ENCODE peak calls at places on chromosome 7, in ten cellular contexts. J is heart left ventricle, Q is H54, B is spleen, Y is tibial nerve, E is Peyer's patch, X is IMR-90, R is suprapubic skin, S is transverse colon, V is adrenal gland. L is an unnamed sample.

GRCh38 chr7:75962607-75963382 is 31.6 kb downstream of the TMEM120A start:
- DNase-seq in J (no peak), Q (no peak), B (peak), Y (no peak), E (no peak), X (peak), R (no peak), S (no peak), V (peak), L (no peak)

GRCh38 chr7:11648980-11649379 is 183.0 kb downstream of the THSD7A start:
- DNase-seq in J (no peak), Q (no peak), B (no peak), Y (no peak), E (no peak), X (no peak), R (no peak), S (no peak), V (no peak), L (no peak)

GRCh38 chr7:51817694-51818093 is 501.1 kb upstream of the COBL start:
- DNase-seq in J (no peak), Q (no peak), B (no peak), Y (no peak), E (no peak), X (no peak), R (no peak), S (no peak), V (no peak), L (no peak)

GRCh38 chr7:13839063-13839462 is 150.4 kb downstream of the ETV1 start:
- DNase-seq in J (no peak), Q (no peak), B (no peak), Y (no peak), E (no peak), X (no peak), R (no peak), S (no peak), V (no peak), L (no peak)

GRCh38 chr7:99143853-99144672 is at the start of gene SMURF1:
- DNase-seq in J (peak), Q (peak), B (peak), Y (peak), E (peak), X (peak), R (peak), S (peak), V (peak), L (peak)

GRCh38 chr7:133794490-133794889 is 332.6 kb upstream of the LRGUK start:
- DNase-seq in J (no peak), Q (no peak), B (no peak), Y (no peak), E (no peak), X (peak), R (no peak), S (no peak), V (peak), L (no peak)

GRCh38 chr7:32069251-32069650 is 956 bp downstream of the PDE1C start:
- DNase-seq in J (no peak), Q (no peak), B (no peak), Y (no peak), E (no peak), X (no peak), R (no peak), S (no peak), V (no peak), L (no peak)

GRCh38 chr7:138814806-138815332 is 16.9 kb upstream of the ATP6V0A4 start:
- DNase-seq in J (no peak), Q (no peak), B (no peak), Y (no peak), E (no peak), X (no peak), R (no peak), S (no peak), V (no peak), L (no peak)

GRCh38 chr7:141840708-141841107 is 577 bp downstream of the PRSS37 start:
- DNase-seq in J (no peak), Q (no peak), B (no peak), Y (no peak), E (no peak), X (no peak), R (no peak), S (no peak), V (no peak), L (no peak)

GRCh38 chr7:79142706-79143105 is 310.8 kb downstream of the MAGI2 start:
- DNase-seq in J (no peak), Q (no peak), B (no peak), Y (no peak), E (no peak), X (no peak), R (no peak), S (no peak), V (no peak), L (no peak)

GRCh38 chr7:69896100-69896499 is 297.8 kb downstream of the AUTS2 start:
- DNase-seq in J (no peak), Q (no peak), B (no peak), Y (no peak), E (no peak), X (no peak), R (no peak), S (no peak), V (no peak), L (no peak)

GRCh38 chr7:1548438-1548831 is 7.6 kb downstream of the TMEM184A start:
- DNase-seq in J (peak), Q (no peak), B (no peak), Y (no peak), E (no peak), X (no peak), R (no peak), S (no peak), V (no peak), L (no peak)

GRCh38 chr7:1547777-1548437 is 8.1 kb downstream of the TMEM184A start:
- DNase-seq in J (no peak), Q (no peak), B (no peak), Y (no peak), E (no peak), X (no peak), R (no peak), S (no peak), V (no peak), L (no peak)

GRCh38 chr7:1549357-1550004 is 6.5 kb downstream of the TMEM184A start:
- DNase-seq in J (peak), Q (no peak), B (no peak), Y (no peak), E (no peak), X (no peak), R (no peak), S (no peak), V (no peak), L (no peak)

GRCh38 chr7:1550005-1550845 is 5.8 kb downstream of the TMEM184A start:
- DNase-seq in J (peak), Q (no peak), B (no peak), Y (no peak), E (no peak), X (no peak), R (no peak), S (no peak), V (no peak), L (no peak)

GRCh38 chr7:1548944-1549343 is 7.1 kb downstream of the TMEM184A start:
- DNase-seq in J (no peak), Q (no peak), B (no peak), Y (no peak), E (no peak), X (no peak), R (no peak), S (no peak), V (no peak), L (no peak)
- TF ChIP-seq POLR2A in J (no peak), Q (no peak), B (no peak), Y (no peak), E (no peak), X (peak), R (no peak), S (no peak), V (no peak), L (no peak)

GRCh38 chr7:88267421-88267820 is 39.3 kb downstream of the STEAP4 start:
- DNase-seq in J (no peak), Q (no peak), B (no peak), Y (no peak), E (no peak), X (no peak), R (no peak), S (no peak), V (no peak), L (no peak)

GRCh38 chr7:88269606-88270005 is 37.1 kb downstream of the STEAP4 start:
- DNase-seq in J (no peak), Q (no peak), B (no peak), Y (no peak), E (no peak), X (no peak), R (no peak), S (no peak), V (no peak), L (no peak)

GRCh38 chr7:88268858-88269257 is 37.8 kb downstream of the STEAP4 start:
- DNase-seq in J (no peak), Q (no peak), B (no peak), Y (no peak), E (no peak), X (no peak), R (no peak), S (no peak), V (no peak), L (no peak)
- TF ChIP-seq POLR2A in J (no peak), Q (no peak), B (no peak), Y (no peak), E (no peak), X (no peak), R (no peak), S (no peak), V (no peak), L (no peak)

GRCh38 chr7:155640629-155641028 is 3.8 kb upstream of the RBM33 start:
- DNase-seq in J (no peak), Q (no peak), B (no peak), Y (no peak), E (no peak), X (no peak), R (no peak), S (no peak), V (no peak), L (no peak)
- TF ChIP-seq POLR2A in J (no peak), Q (no peak), B (no peak), Y (no peak), E (no peak), X (no peak), R (no peak), S (no peak), V (no peak), L (no peak)

GRCh38 chr7:26375604-26376207 is 84.0 kb downstream of the SNX10 start:
- DNase-seq in J (no peak), Q (no peak), B (no peak), Y (no peak), E (no peak), X (no peak), R (no peak), S (no peak), V (no peak), L (no peak)

GRCh38 chr7:26374665-26375373 is 83.2 kb downstream of the SNX10 start:
- DNase-seq in J (no peak), Q (no peak), B (no peak), Y (no peak), E (no peak), X (no peak), R (no peak), S (no peak), V (no peak), L (no peak)

GRCh38 chr7:26372738-26373137 is 81.1 kb downstream of the SNX10 start:
- DNase-seq in J (no peak), Q (no peak), B (no peak), Y (no peak), E (no peak), X (no peak), R (no peak), S (no peak), V (no peak), L (no peak)

GRCh38 chr7:26379711-26380110 is 88.0 kb downstream of the SNX10 start:
- DNase-seq in J (no peak), Q (no peak), B (no peak), Y (no peak), E (no peak), X (no peak), R (no peak), S (peak), V (no peak), L (no peak)

GRCh38 chr7:26376208-26376917 is 84.7 kb downstream of the SNX10 start:
- DNase-seq in J (peak), Q (no peak), B (peak), Y (no peak), E (peak), X (no peak), R (no peak), S (peak), V (peak), L (peak)
- TF ChIP-seq POLR2A in J (no peak), Q (no peak), B (no peak), Y (no peak), E (no peak), X (no peak), R (no peak), S (no peak), V (peak), L (no peak)

GRCh38 chr7:87038993-87039716 is 20.3 kb downstream of the ELAPOR2 start:
- DNase-seq in J (no peak), Q (no peak), B (no peak), Y (no peak), E (no peak), X (no peak), R (no peak), S (no peak), V (no peak), L (no peak)
- TF ChIP-seq POLR2A in J (no peak), Q (no peak), B (no peak), Y (no peak), E (no peak), X (no peak), R (no peak), S (no peak), V (no peak), L (no peak)

GRCh38 chr7:102431617-102432298 is 1.6 kb upstream of the ORAI2 start:
- DNase-seq in J (no peak), Q (no peak), B (peak), Y (no peak), E (peak), X (no peak), R (no peak), S (peak), V (no peak), L (no peak)

GRCh38 chr7:102436123-102436522 is 2.7 kb downstream of the ORAI2 start:
- DNase-seq in J (no peak), Q (no peak), B (no peak), Y (no peak), E (no peak), X (no peak), R (no peak), S (no peak), V (no peak), L (no peak)

GRCh38 chr7:102434039-102434481 is 685 bp downstream of the ORAI2 start:
- DNase-seq in J (no peak), Q (no peak), B (peak), Y (no peak), E (peak), X (peak), R (no peak), S (no peak), V (no peak), L (no peak)

GRCh38 chr7:102432476-102433318 is 678 bp upstream of the ORAI2 start:
- DNase-seq in J (no peak), Q (no peak), B (no peak), Y (no peak), E (peak), X (no peak), R (no peak), S (peak), V (no peak), L (no peak)

GRCh38 chr7:102433319-102434038 is at the start of gene ORAI2:
- DNase-seq in J (peak), Q (peak), B (peak), Y (peak), E (peak), X (peak), R (no peak), S (peak), V (peak), L (peak)
- TF ChIP-seq POLR2A in J (no peak), Q (peak), B (no peak), Y (no peak), E (no peak), X (peak), R (no peak), S (no peak), V (peak), L (peak)

GRCh38 chr7:157740251-157740650 is 403.4 kb downstream of the DNAJB6 start:
- DNase-seq in J (no peak), Q (no peak), B (no peak), Y (no peak), E (no peak), X (no peak), R (no peak), S (no peak), V (no peak), L (no peak)

GRCh38 chr7:157739650-157740049 is 402.8 kb downstream of the DNAJB6 start:
- DNase-seq in J (no peak), Q (no peak), B (no peak), Y (no peak), E (no peak), X (no peak), R (no peak), S (no peak), V (no peak), L (no peak)

GRCh38 chr7:157737151-157738063 is 400.6 kb downstream of the DNAJB6 start:
- DNase-seq in J (peak), Q (no peak), B (no peak), Y (no peak), E (no peak), X (no peak), R (no peak), S (no peak), V (no peak), L (no peak)

GRCh38 chr7:157738064-157738460 is 401.3 kb downstream of the DNAJB6 start:
- DNase-seq in J (peak), Q (no peak), B (no peak), Y (no peak), E (no peak), X (no peak), R (no peak), S (no peak), V (no peak), L (no peak)

GRCh38 chr7:157739056-157739455 is 402.3 kb downstream of the DNAJB6 start:
- DNase-seq in J (no peak), Q (no peak), B (no peak), Y (no peak), E (no peak), X (no peak), R (no peak), S (no peak), V (no peak), L (no peak)
- TF ChIP-seq POLR2A in J (no peak), Q (no peak), B (no peak), Y (no peak), E (no peak), X (no peak), R (no peak), S (no peak), V (no peak), L (no peak)

DNA sequence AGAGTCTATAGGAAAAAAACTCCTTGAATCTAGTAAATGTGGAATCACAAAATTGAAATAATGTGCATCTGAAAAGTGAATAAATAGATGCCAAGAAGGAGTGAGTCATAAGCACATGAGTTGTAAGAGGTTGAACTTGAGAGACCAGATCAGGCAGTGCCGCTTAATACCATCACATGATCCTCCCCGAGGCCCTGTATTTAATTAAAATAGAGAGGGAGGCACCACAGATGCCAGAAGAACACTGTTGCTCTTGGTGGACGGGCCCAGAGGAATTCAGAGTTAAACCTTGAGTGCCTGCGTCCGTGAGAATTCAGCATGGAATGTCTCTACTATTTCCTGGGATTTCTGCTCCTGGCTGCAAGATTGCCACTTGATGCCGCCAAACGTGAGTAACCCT is at the start of gene GPNMB:
- DNase-seq in J (no peak), Q (peak), B (no peak), Y (peak), E (no peak), X (peak), R (peak), S (peak), V (peak), L (no peak)
- TF ChIP-seq POLR2A in J (no peak), Q (no peak), B (no peak), Y (peak), E (peak), X (no peak), R (peak), S (peak), V (peak), L (no peak)

L was measured in GM12892.